ENCODE peak calls at places on chromosomes 16 and 17, in eight cellular contexts. K is GM12892; H is activated T-helper 1 cell treated with anti-CD3 and anti-CD28 coated beads, Interleukin-2, amount 50 U/mL, for 16 hours; B is hepatocyte; F is AG04450; Z is GM19239; Y is nucleus accumbens; X is GM23338. T is an unnamed sample.

GRCh38 chr17:38554430-38555350 is 51.1 kb downstream of the SRCIN1 start:
- DNase-seq in K (no peak), H (no peak), B (no peak), F (no peak), Z (no peak), Y (no peak), X (no peak), T (no peak)

GRCh38 chr17:45052052-45052772 is 780 bp upstream of the DCAKD start:
- DNase-seq in K (no peak), H (peak; percentile 13), B (peak; percentile 44), F (no peak), Z (no peak), Y (peak; percentile 16), X (peak; percentile 52), T (no peak)

GRCh38 chr16:31351246-31351936 is 3.6 kb upstream of the ITGAX start:
- DNase-seq in K (no peak), H (no peak), B (no peak), F (no peak), Z (no peak), Y (no peak), X (no peak), T (no peak)

GRCh38 chr17:64741038-64741641 is 79.0 kb upstream of the SMURF2 start:
- DNase-seq in K (no peak), H (no peak), B (no peak), F (peak; percentile 24), Z (no peak), Y (peak; percentile 14), X (no peak), T (no peak)

GRCh38 chr16:78022347-78022746 is at the start of gene CLEC3A:
- DNase-seq in K (no peak), H (no peak), B (peak; percentile 19), F (no peak), Z (no peak), Y (no peak), X (peak; percentile 37), T (no peak)

GRCh38 chr17:7914771-7915610 is 1.1 kb downstream of the RNF227 start:
- DNase-seq in K (no peak), H (no peak), B (peak; percentile 20), F (no peak), Z (no peak), Y (no peak), X (no peak), T (no peak)

GRCh38 chr16:88049020-88049419 is 97.8 kb downstream of the BANP start:
- DNase-seq in K (no peak), H (no peak), B (no peak), F (no peak), Z (no peak), Y (no peak), X (no peak), T (no peak)

GRCh38 chr16:69741951-69742904 is 12.5 kb downstream of the NOB1 start:
- DNase-seq in K (no peak), H (no peak), B (peak; percentile 41), F (no peak), Z (no peak), Y (no peak), X (no peak), T (no peak)

GRCh38 chr16:81327483-81328196 is 12.9 kb downstream of the GAN start:
- DNase-seq in K (no peak), H (no peak), B (no peak), F (no peak), Z (no peak), Y (no peak), X (no peak), T (no peak)

GRCh38 chr17:16374129-16374528 is 6.8 kb upstream of the UBB start:
- DNase-seq in K (no peak), H (no peak), B (peak; percentile 36), F (no peak), Z (no peak), Y (no peak), X (no peak), T (no peak)

GRCh38 chr16:79001156-79001997 is 599.2 kb downstream of the MAF start:
- DNase-seq in K (no peak), H (no peak), B (peak; percentile 20), F (no peak), Z (no peak), Y (no peak), X (peak; percentile 65), T (no peak)

GRCh38 chr17:17379197-17379991 is 76.2 kb downstream of the NT5M start:
- DNase-seq in K (no peak), H (no peak), B (no peak), F (no peak), Z (no peak), Y (peak; percentile 38), X (no peak), T (no peak)

GRCh38 chr17:82357394-82357793 is 1.7 kb upstream of the TEX19 start:
- DNase-seq in K (no peak), H (no peak), B (no peak), F (no peak), Z (no peak), Y (no peak), X (no peak), T (no peak)

GRCh38 chr16:86466695-86467406 is 43.5 kb upstream of the FOXF1 start:
- DNase-seq in K (no peak), H (no peak), B (no peak), F (peak; percentile 34), Z (no peak), Y (no peak), X (no peak), T (no peak)

GRCh38 chr17:50550661-50551432 is 3.9 kb downstream of the SPATA20 start:
- DNase-seq in K (no peak), H (no peak), B (peak; percentile 94), F (peak; percentile 73), Z (no peak), Y (peak; percentile 74), X (peak; percentile 95), T (no peak)

GRCh38 chr17:39209317-39210092 is 9.4 kb downstream of the RPL19 start:
- DNase-seq in K (no peak), H (no peak), B (peak; percentile 81), F (no peak), Z (no peak), Y (peak; percentile 31), X (peak; percentile 77), T (no peak)

GRCh38 chr17:15456486-15456885 is 10.9 kb downstream of the CDRT4 start:
- DNase-seq in K (no peak), H (no peak), B (no peak), F (no peak), Z (no peak), Y (no peak), X (no peak), T (no peak)

GRCh38 chr16:69554495-69554894 is 11.3 kb upstream of the NFAT5 start:
- DNase-seq in K (no peak), H (no peak), B (no peak), F (no peak), Z (no peak), Y (no peak), X (no peak), T (no peak)

GRCh38 chr16:11016993-11017392 is 72.6 kb downstream of the CLEC16A start:
- DNase-seq in K (no peak), H (no peak), B (peak; percentile 32), F (no peak), Z (no peak), Y (peak; percentile 22), X (no peak), T (no peak)

GRCh38 chr17:67260051-67260987 is 15.3 kb upstream of the HELZ start:
- DNase-seq in K (no peak), H (no peak), B (peak; percentile 62), F (no peak), Z (no peak), Y (no peak), X (no peak), T (no peak)

GRCh38 chr17:3944485-3945388 is 19.5 kb downstream of the ATP2A3 start:
- DNase-seq in K (peak; percentile 71), H (no peak), B (peak; percentile 92), F (no peak), Z (peak; percentile 51), Y (peak; percentile 24), X (peak; percentile 93), T (no peak)

GRCh38 chr17:33389506-33390141 is 96.5 kb upstream of the ASIC2 start:
- DNase-seq in K (no peak), H (no peak), B (no peak), F (no peak), Z (no peak), Y (no peak), X (no peak), T (no peak)

GRCh38 chr16:70790815-70791214 is 10.1 kb downstream of the VAC14 start:
- DNase-seq in K (no peak), H (no peak), B (no peak), F (no peak), Z (no peak), Y (no peak), X (no peak), T (no peak)

GRCh38 chr17:58252141-58252540 is 13.8 kb downstream of the LPO start:
- DNase-seq in K (no peak), H (no peak), B (peak; percentile 2), F (no peak), Z (no peak), Y (no peak), X (no peak), T (no peak)

GRCh38 chr16:86726340-86726739 is 148.0 kb downstream of the FOXL1 start:
- DNase-seq in K (no peak), H (no peak), B (no peak), F (no peak), Z (no peak), Y (no peak), X (no peak), T (no peak)

GRCh38 chr16:89919535-89920406 is 1.1 kb downstream of the MC1R start:
- DNase-seq in K (no peak), H (no peak), B (no peak), F (no peak), Z (no peak), Y (no peak), X (no peak), T (no peak)

GRCh38 chr16:81774348-81774747 is 4.7 kb upstream of the PLCG2 start:
- DNase-seq in K (no peak), H (no peak), B (no peak), F (no peak), Z (no peak), Y (no peak), X (no peak), T (no peak)

GRCh38 chr16:3020604-3021448 is 658 bp downstream of the TNFRSF12A start:
- DNase-seq in K (no peak), H (peak; percentile 33), B (peak; percentile 95), F (peak; percentile 72), Z (no peak), Y (peak; percentile 16), X (peak; percentile 95), T (no peak)

T was measured in GM18507.